ENCODE peak calls at places on chromosomes 12 and 14, in seven cellular contexts. N is bronchial epithelial cell, D is left ventricle myocardium inferior, I is aorta, E is adrenal gland, A is mammary epithelial cell, G is AG09309. L is an unnamed sample.

GRCh38 chr12:106493531-106493930 is 89.3 kb upstream of the RFX4 start:
- DNase-seq in N (no peak), G (no peak), A (no peak), E (no peak), I (no peak), D (no peak), L (no peak)

GRCh38 chr14:97120204-97121120 is 323.3 kb downstream of the VRK1 start:
- DNase-seq in I (no peak), A (no peak), D (no peak), G (no peak), E (no peak), N (no peak), L (peak; percentile 44)

GRCh38 chr12:56107242-56107641 is 2.9 kb downstream of the PA2G4 start:
- DNase-seq in N (no peak), D (no peak), A (no peak), E (no peak), G (no peak), I (no peak), L (no peak)

GRCh38 chr12:95877622-95878021 is 18.9 kb downstream of the SNRPF start:
- DNase-seq in E (no peak), G (no peak), D (no peak), I (no peak), N (peak; percentile 29), A (peak; percentile 56), L (no peak)

GRCh38 chr12:27703720-27704452 is 6.7 kb upstream of the MRPS35 start:
- DNase-seq in A (peak; percentile 66), D (peak; percentile 28), N (peak; percentile 89), G (peak; percentile 91), E (peak; percentile 55), I (peak; percentile 75), L (peak; percentile 52)

GRCh38 chr14:26897186-26897585 is 299.4 kb upstream of the NOVA1 start:
- DNase-seq in E (no peak), G (no peak), A (no peak), D (no peak), N (no peak), I (no peak), L (no peak)

GRCh38 chr12:99713946-99714520 is 66.5 kb downstream of the GARIN6 start:
- DNase-seq in A (no peak), D (no peak), I (no peak), E (no peak), G (no peak), N (no peak), L (no peak)

GRCh38 chr12:131387281-131388163 is 323.4 kb upstream of the SFSWAP start:
- DNase-seq in A (no peak), G (no peak), I (no peak), D (no peak), N (no peak), E (no peak), L (no peak)

GRCh38 chr12:53057816-53058500 is 8.1 kb downstream of the TNS2 start:
- DNase-seq in N (no peak), D (no peak), I (no peak), G (no peak), A (no peak), E (no peak), L (no peak)

GRCh38 chr12:90938451-90938850 is 16.5 kb downstream of the CCER1 start:
- DNase-seq in I (no peak), D (no peak), G (no peak), A (peak; percentile 34), E (no peak), N (peak; percentile 84), L (no peak)

GRCh38 chr12:52027085-52027843 is 20.5 kb downstream of the TAMALIN start:
- DNase-seq in D (peak; percentile 80), G (no peak), N (no peak), E (no peak), A (no peak), I (no peak), L (no peak)

GRCh38 chr12:88643685-88644084 is 63.4 kb upstream of the KITLG start:
- DNase-seq in G (peak; percentile 25), I (no peak), D (no peak), N (no peak), A (no peak), E (no peak), L (no peak)

GRCh38 chr14:91996951-91997371 is 42.9 kb downstream of the TRIP11 start:
- DNase-seq in A (peak; percentile 83), E (no peak), I (no peak), N (peak; percentile 81), G (peak; percentile 95), D (no peak), L (peak; percentile 38)

GRCh38 chr12:48999371-49000131 is at the start of gene DDN:
- DNase-seq in I (peak; percentile 56), D (no peak), N (no peak), G (no peak), E (peak; percentile 72), A (no peak), L (no peak)

GRCh38 chr12:116968986-116969385 is 58.2 kb downstream of the FBXW8 start:
- DNase-seq in E (no peak), A (no peak), I (no peak), G (no peak), N (no peak), D (no peak), L (no peak)

GRCh38 chr14:100164808-100165207 is 5.4 kb upstream of the DEGS2 start:
- DNase-seq in N (no peak), D (no peak), G (no peak), I (no peak), A (no peak), E (no peak), L (no peak)

GRCh38 chr14:100165825-100166520 is 6.5 kb upstream of the DEGS2 start:
- DNase-seq in N (no peak), I (no peak), A (no peak), E (no peak), D (no peak), G (no peak), L (no peak)

GRCh38 chr14:100168515-100168914 is 9.1 kb upstream of the DEGS2 start:
- DNase-seq in I (no peak), N (no peak), G (no peak), A (no peak), E (no peak), D (no peak), L (no peak)

GRCh38 chr14:100160534-100160916 is 1.1 kb upstream of the DEGS2 start:
- DNase-seq in N (no peak), E (no peak), D (no peak), I (no peak), G (no peak), A (no peak), L (no peak)

GRCh38 chr14:100165376-100165775 is 5.9 kb upstream of the DEGS2 start:
- DNase-seq in D (no peak), A (no peak), G (no peak), N (no peak), I (no peak), E (no peak), L (no peak)
- H3K4me3 ChIP-seq in D (peak overlapping the region; percentile 23), A (no peak overlapping the region), G (no peak overlapping the region), N (no peak overlapping the region), I (no peak overlapping the region), E (no peak overlapping the region), L (no peak overlapping the region)

DNA sequence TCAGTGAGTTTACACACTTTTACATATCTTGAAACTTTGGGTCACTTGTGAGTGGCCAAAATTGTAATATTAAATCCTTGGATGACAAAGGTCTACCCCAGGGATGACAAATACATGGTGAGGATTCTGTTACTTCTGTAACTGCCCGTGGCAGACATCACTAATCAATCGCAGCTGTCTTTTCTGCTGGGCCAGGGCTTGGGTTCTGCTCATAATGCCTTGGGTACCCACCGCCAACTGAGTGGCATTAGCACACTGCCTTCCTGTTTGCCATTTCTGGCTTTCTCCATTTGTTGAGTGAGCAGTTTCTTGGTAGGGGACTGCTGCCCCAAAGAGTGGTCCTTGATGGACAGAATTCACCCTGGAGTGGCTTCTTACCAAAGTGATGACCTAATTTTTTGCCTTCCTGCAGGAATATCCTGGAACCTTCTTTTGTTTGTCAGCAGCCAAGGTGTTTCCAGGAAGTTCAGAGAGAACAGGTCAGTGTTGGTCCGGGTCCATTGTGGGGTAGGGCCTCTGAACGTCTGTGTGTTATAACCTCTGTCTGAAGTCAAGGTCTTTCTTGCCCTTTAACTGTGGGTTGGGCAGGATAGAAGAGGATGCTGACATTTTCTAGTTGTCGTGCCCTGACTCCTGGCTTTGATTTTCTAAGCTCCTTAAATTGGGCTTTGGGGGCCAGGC is 6.2 kb downstream of the TSPAN9 start:
- DNase-seq in I (no peak), N (no peak), E (no peak), A (no peak), G (no peak), D (no peak), L (no peak)
- H3K4me3 ChIP-seq in I (no peak overlapping the region), N (no peak overlapping the region), E (no peak overlapping the region), A (no peak overlapping the region), G (no peak overlapping the region), D (peak overlapping the region; percentile 15), L (no peak overlapping the region)

DNA sequence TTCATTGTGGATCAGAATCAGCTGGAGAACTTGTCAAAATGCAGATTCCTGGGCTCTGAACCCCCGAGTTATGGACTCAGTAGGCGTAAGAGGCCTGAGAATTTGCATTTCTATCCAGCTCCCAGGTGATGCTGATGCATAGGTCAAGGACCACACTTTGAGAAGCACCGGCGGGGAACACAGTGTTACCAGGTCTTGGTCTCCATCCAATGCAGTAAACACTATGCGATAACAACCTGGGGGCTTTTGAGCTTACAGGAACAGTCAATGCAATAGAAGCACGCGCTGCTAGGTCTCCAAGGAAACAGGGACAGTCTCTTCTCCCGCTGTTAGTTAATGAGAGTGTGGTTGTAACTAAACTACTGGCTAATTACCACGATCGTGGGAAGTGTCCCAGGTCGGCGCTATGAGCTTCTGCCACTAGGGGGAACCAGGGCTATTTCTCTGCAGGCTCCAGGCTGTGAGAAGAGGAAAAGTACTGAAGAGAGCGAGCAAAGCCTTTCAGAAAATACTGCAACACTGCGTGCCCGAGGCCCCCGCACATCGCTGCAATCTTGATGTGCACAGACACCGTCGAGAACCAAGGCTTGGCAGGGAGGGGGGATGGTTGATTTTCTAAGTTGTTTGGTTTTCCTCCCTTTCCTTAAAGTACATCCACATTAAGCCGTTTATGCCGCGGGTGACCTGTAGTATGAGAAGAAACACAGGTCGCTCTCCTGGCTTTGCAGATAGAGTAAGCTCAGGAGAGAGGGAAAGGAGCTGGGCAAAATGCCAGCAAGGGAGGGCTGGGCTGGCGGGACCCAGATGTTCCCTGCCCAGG is 52.0 kb upstream of the KCNA1 start:
- DNase-seq in D (peak; percentile 62), N (peak; percentile 43), G (peak; percentile 8), A (peak; percentile 39), E (peak; percentile 61), I (peak; percentile 72), L (peak; percentile 62)
- H3K4me3 ChIP-seq in D (peak overlapping the region; percentile 46), N (no peak overlapping the region), G (no peak overlapping the region), A (no peak overlapping the region), E (no peak overlapping the region), I (no peak overlapping the region), L (peak overlapping the region; percentile 3)

GRCh38 chr14:23308721-23309445 is 2.2 kb downstream of the BCL2L2 start:
- DNase-seq in A (no peak), I (no peak), E (no peak), N (no peak), D (no peak), G (no peak), L (no peak)

GRCh38 chr14:23307687-23308644 is 1.3 kb downstream of the BCL2L2 start:
- DNase-seq in D (no peak), N (peak; percentile 85), E (no peak), I (no peak), G (no peak), A (peak; percentile 87), L (no peak)

GRCh38 chr14:23307146-23307447 is 464 bp downstream of the BCL2L2 start:
- DNase-seq in G (no peak), I (no peak), N (no peak), E (no peak), A (no peak), D (no peak), L (no peak)

GRCh38 chr14:23306113-23306411 is 571 bp upstream of the BCL2L2 start:
- DNase-seq in E (no peak), D (no peak), N (no peak), I (no peak), G (no peak), A (no peak), L (no peak)

GRCh38 chr14:23306412-23307145 is at the start of gene BCL2L2:
- DNase-seq in G (no peak), N (peak; percentile 80), E (peak; percentile 95), D (peak; percentile 95), A (peak; percentile 89), I (peak; percentile 95), L (no peak)
- H3K4me3 ChIP-seq in G (peak within 1 kb of the TSS; percentile 72), N (peak within 1 kb of the TSS; percentile 52), E (peak within 1 kb of the TSS; percentile 90), D (peak within 1 kb of the TSS; percentile 81), A (peak within 1 kb of the TSS; percentile 67), I (peak within 1 kb of the TSS; percentile 13), L (no peak within 1 kb of the TSS)